ENCODE peak calls at places on chromosome 17, in seven cellular contexts. One of them, this sample, is unnamed.

GRCh38 chr17:10735251-10735650 is 5.4 kb upstream of the TMEM220 start:
- DNase-seq in GM10248: no peak
- DNase-seq in fibroblast of mammary gland: no peak
- DNase-seq in dorsolateral prefrontal cortex: no peak
- DNase-seq in AG04449: no peak
- DNase-seq in IMR-90: no peak
- DNase-seq in DND-41: no peak
- DNase-seq in this sample: no peak

GRCh38 chr17:78330570-78331224 is 29.2 kb downstream of the SOCS3 start:
- DNase-seq in GM10248: no peak
- DNase-seq in fibroblast of mammary gland: peak
- DNase-seq in dorsolateral prefrontal cortex: no peak
- DNase-seq in AG04449: no peak
- DNase-seq in IMR-90: no peak
- DNase-seq in DND-41: no peak
- DNase-seq in this sample: no peak

GRCh38 chr17:73519011-73519410 is 125.2 kb downstream of the SDK2 start:
- DNase-seq in GM10248: no peak
- DNase-seq in fibroblast of mammary gland: no peak
- DNase-seq in dorsolateral prefrontal cortex: no peak
- DNase-seq in AG04449: no peak
- DNase-seq in IMR-90: no peak
- DNase-seq in DND-41: no peak
- DNase-seq in this sample: no peak

GRCh38 chr17:4142107-4142900 is 526 bp downstream of the ZZEF1 start:
- DNase-seq in GM10248: peak
- DNase-seq in fibroblast of mammary gland: no peak
- DNase-seq in dorsolateral prefrontal cortex: peak
- DNase-seq in AG04449: no peak
- DNase-seq in IMR-90: peak
- DNase-seq in DND-41: peak
- DNase-seq in this sample: peak

GRCh38 chr17:31537558-31537957 is 146.1 kb downstream of the RAB11FIP4 start:
- DNase-seq in GM10248: no peak
- DNase-seq in fibroblast of mammary gland: peak
- DNase-seq in dorsolateral prefrontal cortex: no peak
- DNase-seq in AG04449: no peak
- DNase-seq in IMR-90: peak
- DNase-seq in DND-41: no peak
- DNase-seq in this sample: no peak

GRCh38 chr17:83183951-83184506 is 104.6 kb downstream of the METRNL start:
- DNase-seq in GM10248: no peak
- DNase-seq in fibroblast of mammary gland: no peak
- DNase-seq in dorsolateral prefrontal cortex: no peak
- DNase-seq in AG04449: no peak
- DNase-seq in IMR-90: no peak
- DNase-seq in DND-41: peak
- DNase-seq in this sample: no peak

GRCh38 chr17:72366626-72367025 is 245.8 kb downstream of the SOX9 start:
- DNase-seq in GM10248: no peak
- DNase-seq in fibroblast of mammary gland: no peak
- DNase-seq in dorsolateral prefrontal cortex: no peak
- DNase-seq in AG04449: no peak
- DNase-seq in IMR-90: no peak
- DNase-seq in DND-41: no peak
- DNase-seq in this sample: no peak

GRCh38 chr17:29180788-29181160 is 576 bp upstream of the MYO18A start:
- DNase-seq in GM10248: no peak
- DNase-seq in fibroblast of mammary gland: no peak
- DNase-seq in dorsolateral prefrontal cortex: no peak
- DNase-seq in AG04449: no peak
- DNase-seq in IMR-90: no peak
- DNase-seq in DND-41: no peak
- DNase-seq in this sample: no peak

GRCh38 chr17:49197346-49197998 is 12.9 kb downstream of the GNGT2 start:
- DNase-seq in GM10248: no peak
- DNase-seq in fibroblast of mammary gland: no peak
- DNase-seq in dorsolateral prefrontal cortex: no peak
- DNase-seq in AG04449: no peak
- DNase-seq in IMR-90: no peak
- DNase-seq in DND-41: no peak
- DNase-seq in this sample: no peak

DNA sequence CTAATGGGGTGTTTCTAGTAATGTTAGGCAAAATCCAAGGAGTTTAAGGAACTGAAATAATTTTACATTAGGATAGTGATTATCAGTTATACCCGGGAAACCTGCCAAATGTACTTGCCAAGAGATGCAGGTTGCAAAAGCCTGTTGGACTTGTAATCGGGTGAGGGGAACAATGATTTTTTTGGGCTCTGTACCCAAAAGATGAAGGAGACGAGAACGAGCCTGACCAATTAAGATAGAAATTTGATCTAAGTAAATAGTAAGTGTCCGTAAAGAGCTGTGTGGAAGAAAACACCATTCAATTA is 56.2 kb upstream of the ARL4D start:
- DNase-seq in GM10248: no peak
- DNase-seq in fibroblast of mammary gland: no peak
- DNase-seq in dorsolateral prefrontal cortex: no peak
- DNase-seq in AG04449: no peak
- DNase-seq in IMR-90: no peak
- DNase-seq in DND-41: no peak
- DNase-seq in this sample: no peak
- TF ChIP-seq CTCF in GM10248: no peak
- TF ChIP-seq CTCF in fibroblast of mammary gland: no peak
- TF ChIP-seq CTCF in dorsolateral prefrontal cortex: no peak
- TF ChIP-seq CTCF in AG04449: no peak
- TF ChIP-seq CTCF in IMR-90: no peak
- TF ChIP-seq CTCF in DND-41: no peak
- TF ChIP-seq CTCF in this sample: no peak

DNA sequence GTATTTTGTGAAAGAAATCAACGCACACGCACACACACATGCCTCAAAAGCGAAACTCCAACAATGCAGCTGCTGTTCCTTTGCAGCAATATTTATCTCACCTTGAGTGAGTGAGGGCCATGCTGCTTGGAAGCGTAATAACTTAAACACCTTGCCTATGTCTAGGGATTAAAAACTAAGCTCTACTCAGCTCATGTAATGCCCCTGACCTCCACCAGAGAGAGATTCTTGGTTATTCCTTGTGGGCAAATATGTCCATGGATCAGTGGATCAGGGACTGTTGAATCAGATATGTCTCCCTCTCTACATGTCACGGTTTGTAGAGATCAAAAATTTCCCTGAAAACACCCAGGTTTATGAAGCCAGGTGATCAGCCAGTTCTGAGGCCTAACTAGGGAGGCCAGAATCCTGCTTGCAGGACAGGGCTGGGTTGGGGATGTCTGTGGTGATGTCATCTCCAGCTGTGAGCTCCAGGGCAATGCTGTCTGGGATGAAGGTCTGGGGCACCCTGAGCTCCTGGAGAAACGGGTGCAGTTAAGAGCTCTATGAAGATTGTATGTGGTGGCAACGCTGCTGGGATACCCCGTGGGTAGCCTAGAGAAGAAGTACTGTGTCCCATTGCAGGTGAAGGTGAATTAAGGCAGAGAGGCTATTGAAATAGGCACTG is 149.4 kb downstream of the KCNJ12 start:
- DNase-seq in GM10248: no peak
- DNase-seq in fibroblast of mammary gland: no peak
- DNase-seq in dorsolateral prefrontal cortex: no peak
- DNase-seq in AG04449: no peak
- DNase-seq in IMR-90: no peak
- DNase-seq in DND-41: no peak
- DNase-seq in this sample: no peak
- TF ChIP-seq CTCF in GM10248: no peak
- TF ChIP-seq CTCF in fibroblast of mammary gland: peak
- TF ChIP-seq CTCF in dorsolateral prefrontal cortex: no peak
- TF ChIP-seq CTCF in AG04449: no peak
- TF ChIP-seq CTCF in IMR-90: peak
- TF ChIP-seq CTCF in DND-41: no peak
- TF ChIP-seq CTCF in this sample: no peak

DNA sequence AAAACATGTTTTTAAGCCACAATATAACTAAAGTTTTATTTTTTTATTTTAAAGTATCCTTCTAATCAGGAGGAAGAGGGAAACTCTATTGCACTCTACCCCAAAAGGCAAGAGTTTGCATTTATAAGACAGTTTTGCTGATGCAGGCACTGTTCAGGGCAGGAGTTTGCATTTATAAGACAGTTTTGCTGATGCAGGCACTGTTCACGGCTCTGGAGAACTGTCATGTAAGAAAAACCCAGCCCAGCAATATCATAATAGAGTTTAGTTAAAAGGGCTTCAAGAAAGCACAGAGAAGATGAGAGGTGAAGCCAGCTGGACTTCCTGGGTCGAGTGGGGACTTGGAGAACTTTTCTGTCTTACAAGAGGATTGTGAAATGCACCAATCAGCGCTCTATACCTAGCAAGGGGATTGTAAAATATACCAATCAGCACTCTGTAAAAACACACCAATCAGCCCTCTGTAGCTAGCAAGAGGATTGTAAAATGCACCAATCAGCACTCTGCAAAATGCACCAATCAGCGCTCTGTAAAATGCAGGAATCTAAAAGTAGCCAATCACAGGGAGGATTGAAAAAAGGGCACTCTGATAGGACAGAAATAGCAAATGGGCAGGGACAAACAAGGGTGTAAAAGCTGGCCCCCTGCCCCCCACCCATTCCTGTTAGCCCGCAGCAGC is 1.6 kb upstream of the CBX1 start:
- DNase-seq in GM10248: no peak
- DNase-seq in fibroblast of mammary gland: no peak
- DNase-seq in dorsolateral prefrontal cortex: no peak
- DNase-seq in AG04449: no peak
- DNase-seq in IMR-90: no peak
- DNase-seq in DND-41: peak
- DNase-seq in this sample: no peak
- TF ChIP-seq CTCF in GM10248: no peak
- TF ChIP-seq CTCF in fibroblast of mammary gland: no peak
- TF ChIP-seq CTCF in dorsolateral prefrontal cortex: no peak
- TF ChIP-seq CTCF in AG04449: no peak
- TF ChIP-seq CTCF in IMR-90: no peak
- TF ChIP-seq CTCF in DND-41: no peak
- TF ChIP-seq CTCF in this sample: no peak

DNA sequence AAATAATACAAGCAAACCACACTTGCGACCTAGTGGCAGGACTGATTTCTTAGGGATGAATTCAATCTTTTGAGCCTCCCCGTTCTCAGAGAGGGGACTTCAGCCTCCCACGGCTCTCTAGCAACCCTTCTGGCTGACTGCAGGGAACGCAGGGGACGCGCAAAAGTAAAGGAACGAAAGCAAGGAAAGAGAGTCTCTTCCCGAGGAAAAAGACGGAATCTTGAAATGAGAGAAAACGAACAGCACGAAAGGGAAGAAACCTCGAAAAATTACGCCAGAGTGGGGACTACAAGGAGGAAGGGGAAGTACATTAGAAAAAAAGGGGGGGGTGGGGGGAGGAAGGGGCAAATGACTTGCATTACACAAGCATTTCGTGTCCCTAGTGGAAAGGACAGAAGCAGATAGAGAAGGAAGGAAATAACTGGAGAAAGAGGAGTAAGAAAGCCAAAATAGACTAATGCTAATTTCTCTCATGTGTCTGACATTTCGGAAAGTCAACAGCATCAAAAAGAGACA is 1.2 kb downstream of the GRB2 start:
- DNase-seq in GM10248: peak
- DNase-seq in fibroblast of mammary gland: peak
- DNase-seq in dorsolateral prefrontal cortex: peak
- DNase-seq in AG04449: no peak
- DNase-seq in IMR-90: peak
- DNase-seq in DND-41: peak
- DNase-seq in this sample: peak
- TF ChIP-seq CTCF in GM10248: peak
- TF ChIP-seq CTCF in fibroblast of mammary gland: peak
- TF ChIP-seq CTCF in dorsolateral prefrontal cortex: peak
- TF ChIP-seq CTCF in AG04449: peak
- TF ChIP-seq CTCF in IMR-90: peak
- TF ChIP-seq CTCF in DND-41: peak
- TF ChIP-seq CTCF in this sample: peak

GRCh38 chr17:39672522-39673334 is 4.5 kb downstream of the PNMT start:
- DNase-seq in GM10248: no peak
- DNase-seq in fibroblast of mammary gland: no peak
- DNase-seq in dorsolateral prefrontal cortex: no peak
- DNase-seq in AG04449: no peak
- DNase-seq in IMR-90: no peak
- DNase-seq in DND-41: no peak
- DNase-seq in this sample: no peak
- TF ChIP-seq CTCF in GM10248: no peak
- TF ChIP-seq CTCF in fibroblast of mammary gland: no peak
- TF ChIP-seq CTCF in dorsolateral prefrontal cortex: no peak
- TF ChIP-seq CTCF in AG04449: no peak
- TF ChIP-seq CTCF in IMR-90: no peak
- TF ChIP-seq CTCF in DND-41: no peak
- TF ChIP-seq CTCF in this sample: no peak

GRCh38 chr17:76940738-76941350 is 72.6 kb downstream of the MGAT5B start:
- DNase-seq in GM10248: no peak
- DNase-seq in fibroblast of mammary gland: no peak
- DNase-seq in dorsolateral prefrontal cortex: no peak
- DNase-seq in AG04449: no peak
- DNase-seq in IMR-90: no peak
- DNase-seq in DND-41: no peak
- DNase-seq in this sample: no peak
- TF ChIP-seq CTCF in GM10248: no peak
- TF ChIP-seq CTCF in fibroblast of mammary gland: no peak
- TF ChIP-seq CTCF in dorsolateral prefrontal cortex: no peak
- TF ChIP-seq CTCF in AG04449: no peak
- TF ChIP-seq CTCF in IMR-90: peak
- TF ChIP-seq CTCF in DND-41: peak
- TF ChIP-seq CTCF in this sample: no peak

GRCh38 chr17:76983075-76983411 is 114.8 kb downstream of the MGAT5B start:
- DNase-seq in GM10248: no peak
- DNase-seq in fibroblast of mammary gland: no peak
- DNase-seq in dorsolateral prefrontal cortex: no peak
- DNase-seq in AG04449: no peak
- DNase-seq in IMR-90: no peak
- DNase-seq in DND-41: no peak
- DNase-seq in this sample: no peak
- TF ChIP-seq CTCF in GM10248: no peak
- TF ChIP-seq CTCF in fibroblast of mammary gland: no peak
- TF ChIP-seq CTCF in dorsolateral prefrontal cortex: no peak
- TF ChIP-seq CTCF in AG04449: no peak
- TF ChIP-seq CTCF in IMR-90: no peak
- TF ChIP-seq CTCF in DND-41: no peak
- TF ChIP-seq CTCF in this sample: no peak

This sample was measured in GM13976.